ENCODE peak calls at places on chromosomes 5 and 9, in nine cellular contexts. W is AG10803; R is ACHN; H is activated gamma-delta T cell treated with anti-CD3 and anti-CD28 coated beads, Interleukin-2, amount 50 U/mL, for 16 hours; E is activated T-helper 1 cell treated with anti-CD3 and anti-CD28 coated beads, Interleukin-12 subunit alpha, Interleukin-12 subunit beta, Interleukin-2, Interleukin-4 antibody, amounts not matched to agents 30 ng/mL and 10 ng/mL and 1 ng/mL, durations not matched to agents 14 hours and 24 hours and 36 hours; O is NCI-H2081; S is stimulated activated CD8-positive, alpha-beta memory T cell treated with anti-CD3 and anti-CD28 coated beads, Interleukin-4, amount 100 ng/mL, for 48 hours; L is A172; D is right lobe of liver. J is an unnamed sample.

GRCh38 chr5:73591698-73592501 is 26.4 kb downstream of the UTP15 start:
- DNase-seq in R (peak), S (no peak), H (no peak), E (no peak), D (no peak), W (peak), L (peak), O (no peak), J (peak)

GRCh38 chr9:108569624-108570023 is 286.2 kb downstream of the ACTL7B start:
- DNase-seq in S (no peak), E (no peak), W (peak), D (no peak), H (no peak), O (no peak), R (no peak), L (peak), J (peak)

GRCh38 chr9:113675475-113675941 is 200.6 kb upstream of the ZNF618 start:
- DNase-seq in W (peak), D (no peak), S (no peak), R (peak), E (no peak), O (no peak), H (no peak), L (peak), J (peak)

GRCh38 chr5:6717247-6717646 is 4.0 kb downstream of the TENT4A start:
- DNase-seq in W (no peak), E (no peak), R (no peak), O (no peak), H (no peak), L (no peak), D (no peak), S (peak), J (no peak)

GRCh38 chr9:125886365-125886764 is 139.2 kb downstream of the PBX3 start:
- DNase-seq in L (no peak), E (no peak), R (no peak), S (no peak), O (no peak), H (no peak), D (no peak), W (no peak), J (peak)

GRCh38 chr5:139481122-139481533 is 1.4 kb downstream of the STING1 start:
- DNase-seq in O (no peak), W (no peak), D (no peak), E (no peak), L (no peak), H (no peak), S (no peak), R (no peak), J (no peak)

GRCh38 chr5:168532471-168532870 is 3.4 kb downstream of the FBLL1 start:
- DNase-seq in O (no peak), E (no peak), D (no peak), S (no peak), R (no peak), L (no peak), H (no peak), W (no peak), J (no peak)

GRCh38 chr9:106693546-106693945 is 169.4 kb upstream of the ZNF462 start:
- DNase-seq in L (no peak), W (peak), D (no peak), S (no peak), R (no peak), E (no peak), O (no peak), H (no peak), J (no peak)

GRCh38 chr5:10635257-10635860 is 71.5 kb downstream of the ANKRD33B start:
- DNase-seq in R (peak), H (peak), W (peak), S (peak), E (peak), D (no peak), L (peak), O (no peak), J (no peak)

GRCh38 chr5:88686077-88686541 is 196.9 kb downstream of the MEF2C start:
- DNase-seq in E (no peak), H (no peak), S (no peak), O (no peak), R (no peak), W (no peak), D (no peak), L (no peak), J (no peak)

GRCh38 chr5:160064441-160064840 is 54.8 kb downstream of the PWWP2A start:
- DNase-seq in D (peak), W (no peak), H (no peak), L (no peak), S (no peak), E (no peak), R (no peak), O (no peak), J (no peak)

GRCh38 chr5:150181766-150182545 is 7.9 kb upstream of the SLC6A7 start:
- DNase-seq in W (no peak), E (no peak), R (no peak), O (no peak), S (no peak), L (no peak), H (no peak), D (no peak), J (no peak)

GRCh38 chr9:132141364-132141947 is 20.4 kb upstream of the NTNG2 start:
- DNase-seq in S (no peak), E (no peak), O (peak), D (no peak), L (peak), W (no peak), H (no peak), R (peak), J (peak)

GRCh38 chr5:72921103-72921502 is 34.7 kb upstream of the FCHO2 start:
- DNase-seq in R (no peak), L (no peak), O (no peak), S (no peak), E (no peak), D (no peak), H (no peak), W (no peak), J (no peak)

GRCh38 chr9:37746448-37747270 is 6.9 kb upstream of the TRMT10B start:
- DNase-seq in O (no peak), L (peak), D (no peak), S (no peak), W (peak), E (no peak), H (no peak), R (no peak), J (peak)

GRCh38 chr5:96297867-96298266 is 135.2 kb downstream of the PCSK1 start:
- DNase-seq in W (peak), R (no peak), E (no peak), H (no peak), L (no peak), D (no peak), S (no peak), O (no peak), J (peak)

GRCh38 chr5:141641634-141642278 is 5.0 kb downstream of the RELL2 start:
- DNase-seq in H (no peak), W (peak), E (no peak), L (peak), R (peak), D (no peak), S (no peak), O (no peak), J (peak)

GRCh38 chr9:137390553-137391410 is 32.2 kb downstream of the EXD3 start:
- DNase-seq in S (no peak), H (no peak), W (no peak), E (no peak), O (no peak), D (no peak), L (no peak), R (no peak), J (no peak)

GRCh38 chr5:135085133-135085935 is 51.3 kb upstream of the PITX1 start:
- DNase-seq in S (no peak), D (no peak), R (no peak), H (no peak), W (no peak), L (peak), E (no peak), O (no peak), J (peak)

GRCh38 chr5:142246263-142246662 is 78.6 kb downstream of the SPRY4 start:
- DNase-seq in H (no peak), L (peak), W (peak), R (peak), D (peak), O (no peak), E (no peak), S (no peak), J (peak)

GRCh38 chr5:141121563-141121962 is at the start of gene PCDHB4:
- DNase-seq in D (no peak), H (no peak), L (no peak), R (no peak), S (no peak), W (no peak), O (peak), E (no peak), J (peak)

GRCh38 chr9:94449486-94449885 is 105.4 kb upstream of the PCAT7 start:
- DNase-seq in H (no peak), L (no peak), S (no peak), E (no peak), W (no peak), D (no peak), R (no peak), O (no peak), J (no peak)

GRCh38 chr5:113527746-113528145 is 14.3 kb downstream of the YTHDC2 start:
- DNase-seq in O (no peak), L (no peak), H (no peak), W (no peak), R (no peak), S (no peak), E (no peak), D (no peak), J (no peak)

GRCh38 chr5:15600035-15600434 is 100.1 kb downstream of the FBXL7 start:
- DNase-seq in L (no peak), R (no peak), H (no peak), W (no peak), S (no peak), D (no peak), O (no peak), E (no peak), J (no peak)

GRCh38 chr5:147036691-147037245 is 158.2 kb upstream of the PPP2R2B start:
- DNase-seq in S (no peak), W (no peak), D (no peak), E (no peak), O (no peak), L (no peak), H (no peak), R (no peak), J (no peak)

GRCh38 chr5:145408048-145408341 is 427.1 kb downstream of the PRELID2 start:
- DNase-seq in W (no peak), R (no peak), L (no peak), S (no peak), E (no peak), H (no peak), D (no peak), O (no peak), J (no peak)

GRCh38 chr5:123511648-123512605 is at the start of gene CSNK1G3:
- DNase-seq in H (peak), E (peak), R (peak), L (peak), W (peak), S (peak), D (peak), O (peak), J (peak)

GRCh38 chr9:85859751-85860150 is 81.2 kb upstream of the NAA35 start:
- DNase-seq in H (no peak), E (no peak), O (no peak), L (no peak), W (no peak), R (no peak), D (no peak), S (no peak), J (no peak)

GRCh38 chr9:133074111-133074651 is 12.4 kb downstream of the CEL start:
- DNase-seq in W (peak), H (no peak), E (no peak), O (no peak), R (no peak), S (no peak), L (peak), D (no peak), J (peak)

GRCh38 chr9:133118179-133118520 is 2.9 kb downstream of the RALGDS start:
- DNase-seq in H (no peak), R (no peak), S (no peak), L (no peak), E (no peak), D (no peak), O (no peak), W (no peak), J (no peak)

GRCh38 chr9:116094846-116095245 is 58.7 kb upstream of the PAPPA start:
- DNase-seq in L (no peak), D (no peak), S (no peak), H (no peak), R (no peak), E (no peak), W (no peak), O (no peak), J (no peak)

GRCh38 chr9:105833271-105833975 is 139.1 kb downstream of the TMEM38B start:
- DNase-seq in S (no peak), O (no peak), W (no peak), L (no peak), E (no peak), H (no peak), D (no peak), R (no peak), J (no peak)

GRCh38 chr9:135480071-135480941 is 724 bp downstream of the PPP1R26 start:
- DNase-seq in W (peak), E (no peak), D (no peak), R (peak), O (no peak), L (peak), H (no peak), S (peak), J (peak)

J was measured in adipocyte.